ENCODE peak calls at places on chromosomes 12 and 14, in eight cellular contexts. G, K, H, L, M, V, I and C are unnamed samples.

GRCh38 chr14:80930836-80931389 is 10.6 kb downstream of the CEP128 start:
- DNase-seq in H (peak), L (peak), I (no peak), V (peak), G (peak), M (no peak), K (no peak), C (no peak)

GRCh38 chr12:11723993-11724392 is 74.5 kb downstream of the ETV6 start:
- DNase-seq in V (no peak), M (no peak), G (no peak), L (no peak), H (no peak), K (no peak), I (no peak), C (no peak)

GRCh38 chr12:78863482-78864427 is 819 bp upstream of the SYT1 start:
- DNase-seq in M (peak), I (no peak), V (peak), L (no peak), G (no peak), H (no peak), K (no peak), C (peak)

GRCh38 chr12:96197503-96198272 is 3.5 kb downstream of the ELK3 start:
- DNase-seq in K (no peak), H (no peak), L (no peak), V (peak), M (peak), I (no peak), G (peak), C (no peak)

GRCh38 chr12:124474709-124475108 is 92.7 kb downstream of the NCOR2 start:
- DNase-seq in M (no peak), I (no peak), H (no peak), G (no peak), L (no peak), K (no peak), V (no peak), C (no peak)

GRCh38 chr14:84477996-84478395 is 1051.9 kb upstream of the FLRT2 start:
- DNase-seq in I (no peak), H (no peak), K (no peak), M (no peak), G (no peak), V (no peak), L (no peak), C (no peak)

GRCh38 chr12:87922721-87923120 is 106.5 kb downstream of the C12orf50 start:
- DNase-seq in K (no peak), H (no peak), G (no peak), V (no peak), L (no peak), M (no peak), I (no peak), C (no peak)

GRCh38 chr14:75279739-75280447 is 1.3 kb downstream of the FOS start:
- DNase-seq in G (no peak), L (no peak), K (no peak), M (no peak), H (no peak), V (no peak), I (no peak), C (no peak)

GRCh38 chr14:68050177-68050576 is 230.6 kb downstream of the RAD51B start:
- DNase-seq in V (no peak), H (no peak), L (no peak), M (no peak), I (no peak), G (no peak), K (no peak), C (no peak)

GRCh38 chr14:73717247-73717646 is 3.1 kb upstream of the PNMA1 start:
- DNase-seq in V (no peak), M (no peak), G (no peak), L (no peak), K (no peak), I (no peak), H (no peak), C (no peak)

GRCh38 chr12:95130096-95130495 is 56.7 kb upstream of the NR2C1 start:
- DNase-seq in L (no peak), K (no peak), M (no peak), I (no peak), G (no peak), H (no peak), V (no peak), C (no peak)

GRCh38 chr14:69312608-69313007 is 52.6 kb downstream of the GALNT16 start:
- DNase-seq in L (no peak), H (no peak), M (no peak), G (no peak), K (no peak), I (no peak), V (no peak), C (no peak)

GRCh38 chr12:82412246-82412645 is 53.9 kb downstream of the METTL25 start:
- DNase-seq in G (no peak), K (no peak), I (no peak), M (no peak), L (no peak), V (no peak), H (no peak), C (no peak)

GRCh38 chr14:78005325-78005724 is 164.8 kb upstream of the NRXN3 start:
- DNase-seq in V (no peak), G (peak), M (no peak), K (no peak), L (peak), I (no peak), H (peak), C (no peak)

GRCh38 chr12:94220804-94221203 is 72.4 kb downstream of the PLXNC1 start:
- DNase-seq in M (no peak), H (no peak), K (no peak), L (no peak), I (no peak), G (no peak), V (no peak), C (no peak)

GRCh38 chr12:69906411-69907216 is 81.6 kb downstream of the MYRFL start:
- DNase-seq in V (no peak), M (no peak), G (no peak), I (no peak), L (no peak), H (no peak), K (no peak), C (no peak)

GRCh38 chr12:21819236-21819635 is 44.7 kb upstream of the KCNJ8 start:
- DNase-seq in G (no peak), M (no peak), I (no peak), K (no peak), L (no peak), H (no peak), V (no peak), C (no peak)